ENCODE peak calls at places on chromosomes 4 and X, in six cellular contexts. One of them, this sample, is unnamed.

GRCh38 chr4:168923526-168924194 is 86.4 kb downstream of the CBR4 start:
- DNase-seq in choroid plexus epithelial cell: peak
- DNase-seq in cardiac fibroblast: peak
- DNase-seq in nephron progenitor cell: peak
- DNase-seq in CD4-positive, alpha-beta T cell: peak
- DNase-seq in neural crest cell: peak
- DNase-seq in this sample: peak

GRCh38 chr4:108877821-108878220 is 115.0 kb upstream of the ETNPPL start:
- DNase-seq in choroid plexus epithelial cell: no peak
- DNase-seq in cardiac fibroblast: no peak
- DNase-seq in nephron progenitor cell: no peak
- DNase-seq in CD4-positive, alpha-beta T cell: no peak
- DNase-seq in neural crest cell: no peak
- DNase-seq in this sample: no peak

GRCh38 chrX:826026-826425 is 195.4 kb downstream of the SHOX start:
- DNase-seq in choroid plexus epithelial cell: peak
- DNase-seq in cardiac fibroblast: peak
- DNase-seq in nephron progenitor cell: no peak
- DNase-seq in CD4-positive, alpha-beta T cell: no peak
- DNase-seq in neural crest cell: no peak
- DNase-seq in this sample: no peak

GRCh38 chr4:180827610-180828009 is 1415.6 kb upstream of the TENM3 start:
- DNase-seq in choroid plexus epithelial cell: peak
- DNase-seq in cardiac fibroblast: peak
- DNase-seq in nephron progenitor cell: no peak
- DNase-seq in CD4-positive, alpha-beta T cell: no peak
- DNase-seq in neural crest cell: no peak
- DNase-seq in this sample: no peak

GRCh38 chrX:2500091-2500680 is 590 bp downstream of the DHRSX start:
- DNase-seq in choroid plexus epithelial cell: peak
- DNase-seq in cardiac fibroblast: peak
- DNase-seq in nephron progenitor cell: peak
- DNase-seq in CD4-positive, alpha-beta T cell: no peak
- DNase-seq in neural crest cell: peak
- DNase-seq in this sample: peak

GRCh38 chr4:94084155-94084554 is 123.5 kb upstream of the SMARCAD1 start:
- DNase-seq in choroid plexus epithelial cell: no peak
- DNase-seq in cardiac fibroblast: no peak
- DNase-seq in nephron progenitor cell: no peak
- DNase-seq in CD4-positive, alpha-beta T cell: no peak
- DNase-seq in neural crest cell: no peak
- DNase-seq in this sample: no peak

GRCh38 chr4:22416403-22416802 is 99.5 kb downstream of the ADGRA3 start:
- DNase-seq in choroid plexus epithelial cell: peak
- DNase-seq in cardiac fibroblast: peak
- DNase-seq in nephron progenitor cell: no peak
- DNase-seq in CD4-positive, alpha-beta T cell: no peak
- DNase-seq in neural crest cell: no peak
- DNase-seq in this sample: no peak

GRCh38 chrX:28205905-28206304 is 224.7 kb upstream of the DCAF8L1 start:
- DNase-seq in choroid plexus epithelial cell: no peak
- DNase-seq in cardiac fibroblast: no peak
- DNase-seq in nephron progenitor cell: no peak
- DNase-seq in CD4-positive, alpha-beta T cell: no peak
- DNase-seq in neural crest cell: no peak
- DNase-seq in this sample: no peak

GRCh38 chr4:142354041-142354440 is 492.1 kb downstream of the INPP4B start:
- DNase-seq in choroid plexus epithelial cell: no peak
- DNase-seq in cardiac fibroblast: no peak
- DNase-seq in nephron progenitor cell: no peak
- DNase-seq in CD4-positive, alpha-beta T cell: no peak
- DNase-seq in neural crest cell: no peak
- DNase-seq in this sample: no peak

DNA sequence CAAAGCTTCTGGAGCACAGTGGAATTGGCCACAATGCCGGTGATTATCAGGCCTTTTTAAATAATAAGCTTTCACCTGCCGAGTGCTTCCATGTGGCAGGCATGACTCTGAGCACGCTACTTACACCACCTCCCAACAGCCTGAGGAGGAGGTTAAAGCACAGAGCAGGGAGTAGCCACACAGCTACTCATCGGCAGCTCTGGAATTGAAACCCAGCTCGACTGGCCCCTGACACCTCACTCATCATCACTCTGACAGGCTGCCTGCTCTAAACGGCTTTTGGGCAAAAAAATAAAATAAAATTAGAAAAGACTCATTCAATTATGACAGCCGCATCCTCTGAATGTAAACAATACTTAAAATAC is 326.4 kb upstream of the NOCT start:
- DNase-seq in choroid plexus epithelial cell: no peak
- DNase-seq in cardiac fibroblast: no peak
- DNase-seq in nephron progenitor cell: no peak
- DNase-seq in CD4-positive, alpha-beta T cell: no peak
- DNase-seq in neural crest cell: no peak
- DNase-seq in this sample: no peak
- TF ChIP-seq CTCF in choroid plexus epithelial cell: no peak
- TF ChIP-seq CTCF in cardiac fibroblast: no peak
- TF ChIP-seq CTCF in nephron progenitor cell: no peak
- TF ChIP-seq CTCF in CD4-positive, alpha-beta T cell: no peak
- TF ChIP-seq CTCF in neural crest cell: no peak
- TF ChIP-seq CTCF in this sample: no peak

GRCh38 chr4:7238300-7238960 is 46.1 kb downstream of the SORCS2 start:
- DNase-seq in choroid plexus epithelial cell: no peak
- DNase-seq in cardiac fibroblast: no peak
- DNase-seq in nephron progenitor cell: no peak
- DNase-seq in CD4-positive, alpha-beta T cell: no peak
- DNase-seq in neural crest cell: no peak
- DNase-seq in this sample: no peak
- TF ChIP-seq CTCF in choroid plexus epithelial cell: peak
- TF ChIP-seq CTCF in cardiac fibroblast: no peak
- TF ChIP-seq CTCF in nephron progenitor cell: no peak
- TF ChIP-seq CTCF in CD4-positive, alpha-beta T cell: no peak
- TF ChIP-seq CTCF in neural crest cell: peak
- TF ChIP-seq CTCF in this sample: no peak

GRCh38 chrX:25083661-25084060 is 67.9 kb upstream of the ARX start:
- DNase-seq in choroid plexus epithelial cell: no peak
- DNase-seq in cardiac fibroblast: no peak
- DNase-seq in nephron progenitor cell: no peak
- DNase-seq in CD4-positive, alpha-beta T cell: no peak
- DNase-seq in neural crest cell: no peak
- DNase-seq in this sample: no peak

GRCh38 chrX:25076941-25077500 is 61.3 kb upstream of the ARX start:
- DNase-seq in choroid plexus epithelial cell: no peak
- DNase-seq in cardiac fibroblast: no peak
- DNase-seq in nephron progenitor cell: no peak
- DNase-seq in CD4-positive, alpha-beta T cell: no peak
- DNase-seq in neural crest cell: no peak
- DNase-seq in this sample: no peak

GRCh38 chrX:25084446-25084845 is 68.7 kb upstream of the ARX start:
- DNase-seq in choroid plexus epithelial cell: no peak
- DNase-seq in cardiac fibroblast: no peak
- DNase-seq in nephron progenitor cell: no peak
- DNase-seq in CD4-positive, alpha-beta T cell: no peak
- DNase-seq in neural crest cell: no peak
- DNase-seq in this sample: no peak

DNA sequence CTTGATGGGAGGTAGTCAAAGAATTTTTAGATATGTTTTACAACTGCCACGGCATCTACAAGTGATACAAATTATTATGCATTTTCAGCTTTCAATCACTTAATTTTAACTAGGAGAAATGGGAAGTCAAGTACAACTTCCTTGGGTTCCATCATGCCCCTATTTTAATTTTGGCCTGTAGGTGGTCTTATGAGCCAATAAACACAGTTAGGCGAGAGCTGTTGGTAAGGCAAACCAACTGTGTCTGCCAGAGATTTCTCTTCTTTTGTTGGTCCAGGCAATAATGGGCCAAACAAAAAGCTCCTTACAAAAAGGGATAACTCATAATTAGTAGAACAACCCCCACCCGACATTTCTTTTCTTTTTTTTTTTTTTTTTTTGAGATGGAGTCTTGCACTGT is 63.3 kb upstream of the ARX start:
- DNase-seq in choroid plexus epithelial cell: no peak
- DNase-seq in cardiac fibroblast: no peak
- DNase-seq in nephron progenitor cell: no peak
- DNase-seq in CD4-positive, alpha-beta T cell: no peak
- DNase-seq in neural crest cell: no peak
- DNase-seq in this sample: no peak
- TF ChIP-seq CTCF in choroid plexus epithelial cell: no peak
- TF ChIP-seq CTCF in cardiac fibroblast: no peak
- TF ChIP-seq CTCF in nephron progenitor cell: no peak
- TF ChIP-seq CTCF in CD4-positive, alpha-beta T cell: no peak
- TF ChIP-seq CTCF in neural crest cell: no peak
- TF ChIP-seq CTCF in this sample: no peak

GRCh38 chr4:6688879-6689505 is 4.7 kb upstream of the S100P start:
- DNase-seq in choroid plexus epithelial cell: peak
- DNase-seq in cardiac fibroblast: peak
- DNase-seq in nephron progenitor cell: no peak
- DNase-seq in CD4-positive, alpha-beta T cell: peak
- DNase-seq in neural crest cell: peak
- DNase-seq in this sample: no peak

GRCh38 chr4:6682862-6683590 is 10.7 kb upstream of the S100P start:
- DNase-seq in choroid plexus epithelial cell: no peak
- DNase-seq in cardiac fibroblast: no peak
- DNase-seq in nephron progenitor cell: no peak
- DNase-seq in CD4-positive, alpha-beta T cell: no peak
- DNase-seq in neural crest cell: no peak
- DNase-seq in this sample: no peak

GRCh38 chr4:6687947-6688878 is 5.5 kb upstream of the S100P start:
- DNase-seq in choroid plexus epithelial cell: no peak
- DNase-seq in cardiac fibroblast: no peak
- DNase-seq in nephron progenitor cell: no peak
- DNase-seq in CD4-positive, alpha-beta T cell: no peak
- DNase-seq in neural crest cell: no peak
- DNase-seq in this sample: no peak

GRCh38 chr4:6684656-6685055 is 9.0 kb upstream of the S100P start:
- DNase-seq in choroid plexus epithelial cell: no peak
- DNase-seq in cardiac fibroblast: no peak
- DNase-seq in nephron progenitor cell: no peak
- DNase-seq in CD4-positive, alpha-beta T cell: no peak
- DNase-seq in neural crest cell: no peak
- DNase-seq in this sample: no peak

DNA sequence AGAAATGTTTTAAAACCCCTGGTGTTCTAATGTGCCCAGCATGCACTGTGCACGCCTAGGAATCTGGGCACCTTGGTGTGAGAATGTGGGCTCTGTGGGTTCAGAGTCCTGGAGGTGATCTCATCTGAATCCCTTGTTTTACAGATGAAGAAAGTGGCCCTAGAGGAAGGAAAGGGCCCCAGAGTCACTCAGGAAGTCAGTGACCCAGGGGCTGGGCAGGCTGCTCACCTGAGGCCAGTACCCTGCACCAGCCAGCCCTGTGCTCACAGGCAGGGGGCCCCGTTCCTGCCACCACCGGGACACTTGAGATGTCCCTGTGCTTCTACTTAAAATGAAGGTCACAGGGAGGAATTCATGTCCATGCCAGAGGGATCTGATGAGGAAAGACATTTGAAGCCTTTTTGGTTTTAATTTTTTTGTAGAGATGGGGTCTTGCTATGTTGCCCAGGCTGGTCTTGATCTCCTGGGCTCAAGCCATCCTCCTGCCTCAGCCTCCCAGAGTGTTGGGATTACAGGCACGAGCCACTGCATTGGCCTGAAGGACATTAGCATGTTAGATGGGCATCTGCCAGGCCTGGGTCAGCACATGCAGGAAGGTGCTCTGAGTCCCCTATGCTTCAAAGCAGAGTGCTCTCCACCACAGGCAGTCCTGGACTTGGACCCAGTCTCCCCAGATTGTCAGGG is 7.4 kb upstream of the S100P start:
- DNase-seq in choroid plexus epithelial cell: no peak
- DNase-seq in cardiac fibroblast: no peak
- DNase-seq in nephron progenitor cell: no peak
- DNase-seq in CD4-positive, alpha-beta T cell: no peak
- DNase-seq in neural crest cell: no peak
- DNase-seq in this sample: no peak
- TF ChIP-seq CTCF in choroid plexus epithelial cell: no peak
- TF ChIP-seq CTCF in cardiac fibroblast: no peak
- TF ChIP-seq CTCF in nephron progenitor cell: no peak
- TF ChIP-seq CTCF in CD4-positive, alpha-beta T cell: no peak
- TF ChIP-seq CTCF in neural crest cell: no peak
- TF ChIP-seq CTCF in this sample: no peak

DNA sequence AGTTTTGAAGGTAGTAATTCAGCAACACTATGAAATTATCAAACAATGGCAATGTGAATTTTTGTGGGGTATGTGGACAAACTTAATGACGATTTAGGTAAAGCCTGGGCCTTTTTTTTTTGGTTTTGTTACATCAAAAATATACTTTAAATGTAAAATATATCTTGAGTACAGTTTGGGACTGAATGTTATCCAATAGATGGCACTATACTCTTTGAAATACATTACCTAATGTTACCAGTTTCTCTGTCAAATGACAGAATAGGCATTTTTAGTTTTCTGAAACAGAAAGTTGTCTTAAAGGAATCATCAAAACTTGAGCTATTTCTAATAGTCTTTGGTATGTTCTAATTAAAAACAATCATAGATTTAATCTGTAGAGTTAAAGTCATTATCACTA is 1651.9 kb downstream of the C4orf33 start:
- DNase-seq in choroid plexus epithelial cell: peak
- DNase-seq in cardiac fibroblast: peak
- DNase-seq in nephron progenitor cell: no peak
- DNase-seq in CD4-positive, alpha-beta T cell: no peak
- DNase-seq in neural crest cell: no peak
- DNase-seq in this sample: no peak
- TF ChIP-seq CTCF in choroid plexus epithelial cell: peak
- TF ChIP-seq CTCF in cardiac fibroblast: peak
- TF ChIP-seq CTCF in nephron progenitor cell: peak
- TF ChIP-seq CTCF in CD4-positive, alpha-beta T cell: no peak
- TF ChIP-seq CTCF in neural crest cell: peak
- TF ChIP-seq CTCF in this sample: no peak

DNA sequence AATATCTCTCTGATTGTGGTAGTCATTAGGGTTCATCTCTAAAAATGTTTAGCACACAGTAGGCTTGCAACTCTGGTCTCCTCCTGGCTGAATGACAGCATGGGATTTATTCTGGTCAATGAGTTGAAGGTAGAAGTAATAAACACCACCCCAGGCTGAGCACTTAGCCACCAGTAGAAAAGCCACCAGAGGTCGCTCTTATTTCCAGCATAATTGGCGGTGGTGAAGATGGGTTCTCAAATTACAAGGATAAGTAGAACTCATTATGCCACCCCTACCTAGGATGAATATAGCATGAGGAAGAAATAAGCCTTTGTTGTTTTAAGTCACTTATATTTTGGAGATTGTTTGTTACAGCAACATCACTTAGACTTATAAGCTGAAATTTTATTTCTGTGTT is 302.7 kb downstream of the GPM6A start:
- DNase-seq in choroid plexus epithelial cell: peak
- DNase-seq in cardiac fibroblast: no peak
- DNase-seq in nephron progenitor cell: no peak
- DNase-seq in CD4-positive, alpha-beta T cell: no peak
- DNase-seq in neural crest cell: no peak
- DNase-seq in this sample: peak
- TF ChIP-seq CTCF in choroid plexus epithelial cell: peak
- TF ChIP-seq CTCF in cardiac fibroblast: peak
- TF ChIP-seq CTCF in nephron progenitor cell: peak
- TF ChIP-seq CTCF in CD4-positive, alpha-beta T cell: no peak
- TF ChIP-seq CTCF in neural crest cell: no peak
- TF ChIP-seq CTCF in this sample: no peak

GRCh38 chr4:159016527-159017137 is 86.2 kb upstream of the RAPGEF2 start:
- DNase-seq in choroid plexus epithelial cell: peak
- DNase-seq in cardiac fibroblast: peak
- DNase-seq in nephron progenitor cell: peak
- DNase-seq in CD4-positive, alpha-beta T cell: no peak
- DNase-seq in neural crest cell: peak
- DNase-seq in this sample: no peak
- TF ChIP-seq CTCF in choroid plexus epithelial cell: peak
- TF ChIP-seq CTCF in cardiac fibroblast: no peak
- TF ChIP-seq CTCF in nephron progenitor cell: no peak
- TF ChIP-seq CTCF in CD4-positive, alpha-beta T cell: no peak
- TF ChIP-seq CTCF in neural crest cell: no peak
- TF ChIP-seq CTCF in this sample: no peak

This sample was measured in endothelial cell.